ENCODE peak calls at places on chromosome 13, in six cellular contexts. N, J, X, C, U and F are unnamed samples.

GRCh38 chr13:37403776-37404497 is 194.6 kb downstream of the POSTN start:
- DNase-seq in N (no peak), J (peak), X (no peak), C (no peak), U (no peak), F (peak)

GRCh38 chr13:67075239-67075638 is 154.9 kb downstream of the PCDH9 start:
- DNase-seq in N (no peak), J (peak), X (no peak), C (no peak), U (no peak), F (no peak)

GRCh38 chr13:32212420-32212819 is 102.7 kb downstream of the ZAR1L start:
- DNase-seq in N (no peak), J (peak), X (no peak), C (no peak), U (no peak), F (peak)

GRCh38 chr13:47175172-47175806 is 278.4 kb upstream of the HTR2A start:
- DNase-seq in N (no peak), J (peak), X (no peak), C (no peak), U (no peak), F (peak)

GRCh38 chr13:33194820-33195692 is 90.5 kb downstream of the STARD13 start:
- DNase-seq in N (peak), J (peak), X (no peak), C (no peak), U (no peak), F (peak)

GRCh38 chr13:109271061-109271460 is 515.3 kb downstream of the IRS2 start:
- DNase-seq in N (peak), J (no peak), X (no peak), C (no peak), U (no peak), F (no peak)

GRCh38 chr13:77329133-77330008 is 2.5 kb upstream of the MYCBP2 start:
- DNase-seq in N (peak), J (peak), X (peak), C (peak), U (peak), F (peak)

GRCh38 chr13:78169386-78169785 is 250.8 kb upstream of the EDNRB start:
- DNase-seq in N (no peak), J (no peak), X (no peak), C (no peak), U (no peak), F (no peak)

GRCh38 chr13:114131581-114132418 is 623 bp downstream of the RASA3 start:
- DNase-seq in N (no peak), J (peak), X (no peak), C (peak), U (no peak), F (no peak)

GRCh38 chr13:29457299-29457698 is 138.2 kb downstream of the SLC7A1 start:
- DNase-seq in N (no peak), J (peak), X (no peak), C (no peak), U (no peak), F (no peak)

GRCh38 chr13:75415720-75416119 is 66.2 kb downstream of the TBC1D4 start:
- DNase-seq in N (no peak), J (peak), X (no peak), C (no peak), U (no peak), F (peak)

GRCh38 chr13:95530178-95530577 is 22.3 kb upstream of the CLDN10 start:
- DNase-seq in N (no peak), J (peak), X (no peak), C (no peak), U (peak), F (no peak)

GRCh38 chr13:46638262-46638661 is 85.3 kb downstream of the LRCH1 start:
- DNase-seq in N (no peak), J (no peak), X (no peak), C (no peak), U (no peak), F (no peak)

GRCh38 chr13:66914155-66914554 is 316.0 kb downstream of the PCDH9 start:
- DNase-seq in N (no peak), J (peak), X (no peak), C (no peak), U (no peak), F (no peak)

GRCh38 chr13:113922412-113923118 is 51.3 kb downstream of the C13orf46 start:
- DNase-seq in N (peak), J (no peak), X (no peak), C (no peak), U (peak), F (no peak)

GRCh38 chr13:41746259-41746658 is 214.7 kb downstream of the VWA8 start:
- DNase-seq in N (peak), J (peak), X (no peak), C (no peak), U (no peak), F (peak)

GRCh38 chr13:36261011-36261410 is 36.6 kb downstream of the CCDC169 start:
- DNase-seq in N (no peak), J (no peak), X (no peak), C (no peak), U (no peak), F (no peak)

GRCh38 chr13:74681891-74682290 is 547.7 kb upstream of the KLF12 start:
- DNase-seq in N (no peak), J (no peak), X (no peak), C (no peak), U (no peak), F (no peak)

GRCh38 chr13:40130871-40131636 is 475.6 kb downstream of the COG6 start:
- DNase-seq in N (no peak), J (peak), X (no peak), C (no peak), U (no peak), F (no peak)

GRCh38 chr13:75744127-75744526 is 108.0 kb downstream of the LMO7 start:
- DNase-seq in N (no peak), J (no peak), X (no peak), C (no peak), U (no peak), F (no peak)

GRCh38 chr13:32471187-32471922 is 43.4 kb upstream of the N4BP2L1 start:
- DNase-seq in N (no peak), J (peak), X (no peak), C (peak), U (peak), F (peak)

GRCh38 chr13:66994097-66994496 is 236.0 kb downstream of the PCDH9 start:
- DNase-seq in N (no peak), J (peak), X (peak), C (peak), U (peak), F (no peak)

GRCh38 chr13:37479901-37480300 is 118.7 kb downstream of the POSTN start:
- DNase-seq in N (no peak), J (no peak), X (no peak), C (no peak), U (no peak), F (no peak)

GRCh38 chr13:46050771-46051170 is 1.8 kb downstream of the ZC3H13 start:
- DNase-seq in N (no peak), J (no peak), X (no peak), C (no peak), U (no peak), F (no peak)

GRCh38 chr13:30364133-30364532 is 56.8 kb upstream of the KATNAL1 start:
- DNase-seq in N (no peak), J (no peak), X (no peak), C (no peak), U (no peak), F (no peak)

GRCh38 chr13:112832811-112833210 is 136.2 kb upstream of the MCF2L start:
- DNase-seq in N (no peak), J (no peak), X (no peak), C (no peak), U (no peak), F (no peak)

GRCh38 chr13:45341799-45342584 is 1.0 kb upstream of the TPT1 start:
- DNase-seq in N (no peak), J (peak), X (no peak), C (no peak), U (peak), F (no peak)

GRCh38 chr13:68719815-68720214 is 1387.8 kb upstream of the ATXN8OS start:
- DNase-seq in N (no peak), J (no peak), X (no peak), C (no peak), U (no peak), F (no peak)

GRCh38 chr13:41655997-41656396 is 198.6 kb downstream of the RGCC start:
- DNase-seq in N (no peak), J (no peak), X (no peak), C (no peak), U (no peak), F (no peak)

GRCh38 chr13:24680258-24680920 is at the start of gene ATP12A:
- DNase-seq in N (no peak), J (no peak), X (no peak), C (peak), U (no peak), F (no peak)
- H3K4me3 ChIP-seq in N (no peak), J (no peak), X (peak), C (peak), U (peak), F (no peak)

GRCh38 chr13:107461751-107462150 is 753.6 kb downstream of the LIG4 start:
- DNase-seq in N (no peak), J (no peak), X (no peak), C (no peak), U (no peak), F (no peak)
- H3K4me3 ChIP-seq in N (no peak), J (no peak), X (no peak), C (no peak), U (no peak), F (no peak)

GRCh38 chr13:90808838-90809237 is 538.6 kb upstream of the MIR17HG start:
- DNase-seq in N (no peak), J (no peak), X (no peak), C (no peak), U (no peak), F (no peak)

GRCh38 chr13:90806905-90807304 is 540.6 kb upstream of the MIR17HG start:
- DNase-seq in N (no peak), J (no peak), X (no peak), C (peak), U (no peak), F (no peak)

GRCh38 chr13:90801621-90802020 is 545.9 kb upstream of the MIR17HG start:
- DNase-seq in N (no peak), J (no peak), X (no peak), C (peak), U (no peak), F (no peak)

GRCh38 chr13:90800082-90800746 is 547.3 kb upstream of the MIR17HG start:
- DNase-seq in N (no peak), J (peak), X (no peak), C (no peak), U (peak), F (no peak)

DNA sequence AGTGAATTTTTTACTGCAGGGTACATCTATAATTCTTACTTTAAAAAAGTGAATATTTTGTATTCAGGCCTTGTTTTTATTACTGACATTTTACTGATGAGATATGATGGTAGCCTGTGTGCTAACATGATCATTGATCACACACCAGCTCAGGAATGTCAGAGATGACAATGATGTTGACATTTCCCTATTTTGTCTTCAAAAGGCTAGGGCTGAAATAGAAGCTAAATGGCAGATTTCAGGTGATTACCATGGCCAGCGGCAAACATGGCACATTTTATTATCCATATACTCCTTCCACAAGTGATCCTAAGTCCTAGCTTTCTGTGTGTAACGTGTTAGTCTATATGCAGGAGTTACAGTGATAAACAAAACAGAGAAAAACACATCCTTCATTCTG is 544.3 kb upstream of the MIR17HG start:
- DNase-seq in N (no peak), J (no peak), X (no peak), C (no peak), U (no peak), F (no peak)
- H3K4me3 ChIP-seq in N (no peak), J (no peak), X (no peak), C (no peak), U (no peak), F (no peak)

DNA sequence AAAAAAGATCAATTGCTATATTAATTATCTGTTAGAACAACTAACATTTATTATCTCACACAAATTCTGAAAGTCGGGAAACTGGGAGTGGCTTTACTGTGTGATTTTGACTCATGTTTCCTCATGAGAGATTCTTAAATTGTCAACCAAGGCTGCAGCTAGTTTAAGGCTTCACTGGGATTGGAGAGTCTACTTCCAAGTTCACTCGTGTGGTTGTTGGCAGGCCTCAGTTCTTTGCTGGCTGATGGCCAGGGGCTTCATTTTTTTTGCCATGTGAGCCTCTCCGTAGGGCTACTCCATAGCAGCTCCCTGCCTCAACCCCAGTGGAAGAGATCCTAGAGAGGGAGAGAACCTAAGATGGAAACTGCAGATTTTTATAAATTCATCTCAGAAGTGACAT is 24.5 kb upstream of the LPAR6 start:
- DNase-seq in N (no peak), J (peak), X (no peak), C (no peak), U (peak), F (no peak)
- H3K4me3 ChIP-seq in N (no peak), J (no peak), X (no peak), C (no peak), U (no peak), F (no peak)

GRCh38 chr13:50907781-50908180 is 1.8 kb upstream of the RNASEH2B start:
- DNase-seq in N (no peak), J (no peak), X (peak), C (no peak), U (no peak), F (no peak)
- H3K4me3 ChIP-seq in N (no peak), J (no peak), X (peak), C (no peak), U (no peak), F (no peak)

GRCh38 chr13:110548891-110549794 is 12.4 kb downstream of the RAB20 start:
- DNase-seq in N (no peak), J (peak), X (no peak), C (no peak), U (no peak), F (no peak)

GRCh38 chr13:110546389-110546788 is 15.1 kb downstream of the RAB20 start:
- DNase-seq in N (peak), J (peak), X (no peak), C (no peak), U (no peak), F (no peak)

GRCh38 chr13:110549795-110550160 is 11.7 kb downstream of the RAB20 start:
- DNase-seq in N (no peak), J (no peak), X (no peak), C (no peak), U (no peak), F (no peak)

GRCh38 chr13:110551284-110551683 is 10.2 kb downstream of the RAB20 start:
- DNase-seq in N (no peak), J (no peak), X (no peak), C (no peak), U (no peak), F (no peak)

GRCh38 chr13:110546933-110547332 is 14.6 kb downstream of the RAB20 start:
- DNase-seq in N (peak), J (peak), X (no peak), C (no peak), U (peak), F (peak)
- H3K4me3 ChIP-seq in N (no peak), J (no peak), X (no peak), C (no peak), U (no peak), F (no peak)

GRCh38 chr13:99973163-99973785 is 1.7 kb upstream of the ZIC5 start:
- DNase-seq in N (peak), J (no peak), X (no peak), C (no peak), U (no peak), F (no peak)

GRCh38 chr13:99970761-99971575 is 599 bp downstream of the ZIC5 start:
- DNase-seq in N (peak), J (no peak), X (no peak), C (peak), U (no peak), F (no peak)

GRCh38 chr13:99969934-99970760 is 1.4 kb downstream of the ZIC5 start:
- DNase-seq in N (peak), J (no peak), X (no peak), C (peak), U (no peak), F (no peak)

GRCh38 chr13:99972190-99972731 is 694 bp upstream of the ZIC5 start:
- DNase-seq in N (peak), J (no peak), X (no peak), C (peak), U (no peak), F (no peak)

DNA sequence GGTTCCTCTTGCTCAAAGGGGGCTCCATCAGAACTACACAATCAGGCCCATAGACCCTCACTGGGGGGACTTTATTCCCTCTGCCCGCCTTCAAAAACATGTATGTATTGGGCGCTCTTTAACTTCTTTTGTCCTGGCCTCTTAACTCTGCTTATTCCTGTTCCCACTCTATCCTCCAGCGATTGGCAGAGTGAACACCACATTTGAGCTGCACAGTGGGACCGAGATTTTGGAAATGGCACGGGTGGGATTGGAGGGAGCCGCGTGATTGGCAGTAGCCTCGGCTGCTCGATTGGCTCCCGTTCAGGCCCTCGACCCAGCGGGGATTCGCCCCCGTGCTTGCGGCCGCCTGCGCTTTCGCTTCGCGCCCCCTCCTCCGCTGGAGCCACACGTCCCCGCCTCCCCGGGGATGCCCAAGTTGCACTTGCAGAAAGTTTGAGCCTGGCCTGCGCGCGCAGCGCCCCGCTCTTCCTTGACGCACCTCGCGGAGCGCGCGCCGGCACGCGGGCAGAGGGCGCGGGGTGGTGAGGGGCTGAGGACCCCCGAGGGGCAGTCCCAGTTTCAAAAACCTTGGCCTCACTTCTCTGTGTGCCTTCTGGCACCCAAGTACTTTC is at the start of gene ZIC5:
- DNase-seq in N (peak), J (no peak), X (no peak), C (peak), U (no peak), F (no peak)
- H3K4me3 ChIP-seq in N (peak), J (no peak), X (no peak), C (peak), U (peak), F (no peak)

DNA sequence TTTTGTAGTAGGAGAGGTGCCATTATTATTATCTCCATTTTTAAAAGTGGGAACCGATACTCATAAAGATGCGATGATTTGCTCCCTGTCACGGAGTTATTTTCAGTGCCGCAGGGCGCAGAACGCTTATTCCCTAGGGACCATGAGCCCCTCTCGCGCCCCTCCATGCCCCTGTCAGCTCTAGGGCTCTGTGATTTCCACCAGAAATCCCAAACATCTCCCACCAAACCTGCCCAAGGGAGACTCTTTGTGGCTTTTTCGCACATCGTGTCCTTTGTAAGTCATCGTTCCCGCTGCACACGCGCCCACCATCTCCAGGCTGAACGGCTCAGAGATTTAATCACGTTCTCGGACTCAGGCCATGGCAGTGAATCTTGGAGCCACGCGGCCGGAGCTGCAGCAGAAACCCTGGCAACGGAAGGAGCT is 105.1 kb downstream of the DNAJC15 start:
- DNase-seq in N (no peak), J (peak), X (peak), C (no peak), U (no peak), F (no peak)
- H3K4me3 ChIP-seq in N (no peak), J (no peak), X (no peak), C (no peak), U (no peak), F (no peak)

DNA sequence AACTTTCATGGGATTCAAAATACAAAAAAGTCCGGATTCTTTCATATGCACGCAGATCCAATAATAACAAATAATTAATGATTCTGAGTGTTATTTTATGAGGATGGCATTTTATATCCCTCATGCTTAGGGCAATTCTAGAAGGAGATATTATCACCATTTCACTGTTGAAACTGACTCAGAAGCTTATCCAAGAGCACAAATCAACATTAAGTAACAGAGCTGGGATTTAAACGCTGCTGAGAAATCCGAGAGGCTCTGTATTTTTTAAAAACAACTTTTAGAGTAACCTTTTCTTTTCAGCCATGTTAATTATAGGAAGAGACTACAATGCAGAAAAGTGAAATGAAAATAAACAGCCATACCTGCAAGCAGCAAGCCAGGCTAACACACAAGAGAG is 30.3 kb downstream of the ATP7B start:
- DNase-seq in N (no peak), J (no peak), X (no peak), C (no peak), U (no peak), F (no peak)
- H3K4me3 ChIP-seq in N (no peak), J (no peak), X (no peak), C (no peak), U (no peak), F (no peak)

GRCh38 chr13:38697197-38697596 is 10.3 kb downstream of the FREM2 start:
- DNase-seq in N (no peak), J (no peak), X (no peak), C (no peak), U (peak), F (no peak)
- H3K4me3 ChIP-seq in N (no peak), J (no peak), X (no peak), C (no peak), U (no peak), F (no peak)